ENCODE peak calls at places on chromosome 21, in five cellular contexts. R is HCT116, X is thoracic aorta, K is cardiac muscle cell, M is left ventricle myocardium inferior. G is an unnamed sample. For H3K36me3, the result is how much of the 10 kb centered on the place peaks cover.

GRCh38 chr21:43603230-43603626 is 56.1 kb downstream of the HSF2BP start:
- DNase-seq in R (no peak), K (no peak), M (no peak), X (no peak), G (no peak)

GRCh38 chr21:45285266-45285931 is 2.3 kb downstream of the POFUT2 start:
- DNase-seq in X (no peak), R (no peak), K (no peak), M (no peak), G (no peak)

GRCh38 chr21:33212159-33212851 is 17.4 kb upstream of the IFNAR2 start:
- DNase-seq in K (peak), R (no peak), M (no peak), X (no peak), G (no peak)

GRCh38 chr21:37642493-37642892 is 273.8 kb downstream of the KCNJ6 start:
- DNase-seq in R (peak), M (no peak), X (no peak), K (peak), G (no peak)

GRCh38 chr21:46040707-46041106 is 57.2 kb upstream of the COL6A2 start:
- DNase-seq in R (no peak), M (no peak), K (no peak), X (no peak), G (no peak)

GRCh38 chr21:30839304-30839703 is 9.7 kb upstream of the KRTAP7-1 start:
- DNase-seq in R (no peak), M (no peak), K (peak), X (no peak), G (no peak)

GRCh38 chr21:35503646-35504045 is 454.5 kb upstream of the RUNX1 start:
- DNase-seq in M (no peak), R (no peak), K (no peak), X (no peak), G (no peak)

GRCh38 chr21:44375281-44375651 is 21.8 kb downstream of the TRPM2 start:
- DNase-seq in M (no peak), R (no peak), X (no peak), K (no peak), G (no peak)

GRCh38 chr21:45698493-45698947 is 55.0 kb downstream of the PCBP3 start:
- DNase-seq in R (no peak), K (no peak), X (peak), M (peak), G (no peak)

GRCh38 chr21:26715878-26716506 is 129.2 kb downstream of the ADAMTS1 start:
- DNase-seq in K (peak), M (peak), R (no peak), X (no peak), G (no peak)

GRCh38 chr21:14982336-14982735 is 82.5 kb downstream of the NRIP1 start:
- DNase-seq in R (no peak), M (no peak), K (no peak), X (no peak), G (no peak)
- H3K36me3 ChIP-seq in R (under half), M (under half), K (under half), X (under half), G (under half)

GRCh38 chr21:42073140-42074099 is 2.3 kb downstream of the UMODL1 start:
- DNase-seq in K (no peak), R (no peak), M (no peak), X (no peak), G (no peak)
- TF ChIP-seq CTCF in K (no peak), R (no peak), M (no peak), X (no peak), G (no peak)

GRCh38 chr21:31900121-31900895 is 27.5 kb downstream of the HUNK start:
- DNase-seq in M (no peak), R (no peak), K (no peak), X (no peak), G (no peak)
- H3K4me3 ChIP-seq in M (no peak), R (no peak), K (no peak), X (no peak), G (no peak)

DNA sequence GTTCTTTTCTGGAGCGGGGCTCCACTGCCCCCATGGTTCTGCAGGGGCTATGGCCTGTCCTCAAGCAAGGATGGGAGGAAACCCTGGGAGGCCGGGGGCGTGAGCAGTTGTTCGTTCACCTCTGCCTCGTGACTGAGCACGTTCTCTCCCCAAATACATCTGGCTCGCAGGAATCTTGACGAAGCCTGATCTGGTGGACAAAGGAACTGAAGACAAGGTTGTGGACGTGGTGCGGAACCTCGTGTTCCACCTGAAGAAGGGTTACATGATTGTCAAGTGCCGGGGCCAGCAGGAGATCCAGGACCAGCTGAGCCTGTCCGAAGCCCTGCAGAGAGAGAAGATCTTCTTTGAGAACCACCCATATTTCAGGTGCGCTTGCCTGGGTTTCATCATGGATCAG is 15.5 kb downstream of the MX1 start:
- DNase-seq in X (no peak), R (no peak), M (no peak), K (no peak), G (no peak)
- H3K36me3 ChIP-seq in X (half or more), R (under half), M (half or more), K (under half), G (half or more)

DNA sequence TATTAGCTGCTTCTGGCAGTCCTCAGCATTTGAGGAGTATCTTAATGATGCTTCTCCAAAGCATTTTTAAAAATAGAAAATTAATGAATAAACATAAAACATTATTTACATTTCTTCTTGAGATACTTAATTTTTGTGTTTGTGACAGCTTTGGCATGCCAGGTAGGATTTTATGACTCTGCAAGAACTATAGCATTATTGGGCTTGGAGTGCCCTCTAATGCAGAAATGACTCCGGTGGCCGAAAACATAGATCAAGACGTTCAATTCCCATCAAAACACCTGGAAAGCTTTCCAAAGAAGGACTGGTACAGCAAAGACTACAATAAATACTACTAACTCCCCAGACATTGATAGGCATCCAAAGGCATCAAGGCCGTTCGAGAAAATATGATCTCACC is 366.4 kb upstream of the CXADR start:
- DNase-seq in R (no peak), M (no peak), X (no peak), K (no peak), G (no peak)
- TF ChIP-seq CTCF in R (no peak), M (no peak), X (no peak), K (no peak), G (no peak)

G was measured in GM06990.